ENCODE peak calls at places on chromosomes 2 and 18, in six cellular contexts. T is NB4, S is ovary, X is thyroid gland, V is right lobe of liver, W is IMR-90. E is an unnamed sample.

GRCh38 chr18:36718705-36719328 is 110.0 kb downstream of the TPGS2 start:
- DNase-seq in T (no peak), S (no peak), X (no peak), V (no peak), W (peak; percentile 52), E (peak; percentile 64)

GRCh38 chr2:222733470-222733845 is 62.0 kb downstream of the MOGAT1 start:
- DNase-seq in T (no peak), S (no peak), X (no peak), V (no peak), W (no peak), E (no peak)

GRCh38 chr2:7237476-7237875 is 320.3 kb downstream of the RNF144A start:
- DNase-seq in T (no peak), S (no peak), X (no peak), V (no peak), W (no peak), E (no peak)

GRCh38 chr2:179818546-179818945 is 42.9 kb downstream of the ZNF385B start:
- DNase-seq in T (no peak), S (no peak), X (no peak), V (no peak), W (no peak), E (no peak)

GRCh38 chr2:95500854-95501253 is 16.3 kb upstream of the TRIM43B start:
- DNase-seq in T (no peak), S (no peak), X (no peak), V (no peak), W (no peak), E (no peak)

GRCh38 chr2:1708476-1709334 is 35.6 kb downstream of the PXDN start:
- DNase-seq in T (no peak), S (no peak), X (no peak), V (no peak), W (peak; percentile 27), E (no peak)

GRCh38 chr2:235746257-235746934 is 252.6 kb downstream of the AGAP1 start:
- DNase-seq in T (peak; percentile 78), S (peak; percentile 52), X (peak; percentile 57), V (no peak), W (peak; percentile 90), E (peak; percentile 84)

GRCh38 chr2:221063568-221063967 is 508.5 kb downstream of the EPHA4 start:
- DNase-seq in T (no peak), S (no peak), X (no peak), V (no peak), W (no peak), E (no peak)

GRCh38 chr2:54206596-54206995 is 49.4 kb downstream of the TSPYL6 start:
- DNase-seq in T (peak; percentile 48), S (no peak), X (no peak), V (no peak), W (peak; percentile 46), E (peak; percentile 41)

GRCh38 chr2:72155151-72155550 is 7.5 kb upstream of the CYP26B1 start:
- DNase-seq in T (no peak), S (no peak), X (no peak), V (no peak), W (no peak), E (no peak)

GRCh38 chr18:64474279-64474678 is 325.4 kb upstream of the LINC00305 start:
- DNase-seq in T (no peak), S (no peak), X (no peak), V (no peak), W (no peak), E (no peak)

GRCh38 chr2:200699310-200699709 is 112.4 kb upstream of the BZW1 start:
- DNase-seq in T (no peak), S (no peak), X (no peak), V (no peak), W (no peak), E (no peak)

GRCh38 chr2:111624401-111625156 is 259.4 kb downstream of the ANAPC1 start:
- DNase-seq in T (peak; percentile 87), S (no peak), X (no peak), V (no peak), W (peak; percentile 86), E (peak; percentile 17)

GRCh38 chr2:10473121-10473756 is 25.1 kb upstream of the ODC1 start:
- DNase-seq in T (no peak), S (no peak), X (no peak), V (no peak), W (no peak), E (no peak)

GRCh38 chr2:105399207-105399861 is 483 bp upstream of the FHL2 start:
- DNase-seq in T (no peak), S (no peak), X (no peak), V (no peak), W (no peak), E (no peak)

GRCh38 chr2:9057939-9058761 is 54.7 kb upstream of the MBOAT2 start:
- DNase-seq in T (no peak), S (no peak), X (no peak), V (no peak), W (peak; percentile 89), E (peak; percentile 14)

GRCh38 chr2:109246176-109246575 is 117.2 kb downstream of the SH3RF3 start:
- DNase-seq in T (no peak), S (no peak), X (no peak), V (no peak), W (no peak), E (no peak)

GRCh38 chr2:9008951-9009664 is 5.6 kb upstream of the MBOAT2 start:
- DNase-seq in T (no peak), S (no peak), X (no peak), V (no peak), W (no peak), E (no peak)

GRCh38 chr18:31828613-31829012 is 67.9 kb upstream of the SLC25A52 start:
- DNase-seq in T (no peak), S (no peak), X (no peak), V (no peak), W (no peak), E (no peak)

GRCh38 chr2:8633735-8634313 is 48.0 kb upstream of the ID2 start:
- DNase-seq in T (no peak), S (no peak), X (no peak), V (peak; percentile 73), W (peak; percentile 96), E (no peak)

GRCh38 chr2:173750332-173750731 is 214.8 kb downstream of the SP3 start:
- DNase-seq in T (no peak), S (no peak), X (peak; percentile 51), V (no peak), W (peak; percentile 25), E (no peak)

GRCh38 chr18:21163647-21164625 is 52.3 kb upstream of the ROCK1 start:
- DNase-seq in T (peak; percentile 95), S (no peak), X (no peak), V (no peak), W (peak; percentile 93), E (no peak)

GRCh38 chr2:199596549-199596948 is 138.8 kb upstream of the SATB2 start:
- DNase-seq in T (peak; percentile 58), S (no peak), X (no peak), V (no peak), W (peak; percentile 2), E (peak; percentile 36)

GRCh38 chr18:31498450-31499156 is 626 bp downstream of the DSG2 start:
- DNase-seq in T (peak; percentile 20), S (peak; percentile 25), X (peak; percentile 49), V (peak; percentile 35), W (no peak), E (no peak)

GRCh38 chr18:9792565-9793226 is 84.6 kb downstream of the RAB31 start:
- DNase-seq in T (peak; percentile 59), S (no peak), X (no peak), V (no peak), W (no peak), E (peak; percentile 85)

GRCh38 chr2:165558832-165559231 is 89.3 kb downstream of the CSRNP3 start:
- DNase-seq in T (no peak), S (no peak), X (no peak), V (no peak), W (no peak), E (no peak)

GRCh38 chr2:40363631-40364030 is 88.3 kb downstream of the SLC8A1 start:
- DNase-seq in T (no peak), S (no peak), X (no peak), V (no peak), W (peak; percentile 40), E (no peak)

GRCh38 chr18:778194-779007 is 33.6 kb downstream of the YES1 start:
- DNase-seq in T (no peak), S (no peak), X (no peak), V (no peak), W (peak; percentile 16), E (no peak)

GRCh38 chr2:176239016-176239415 is 30.2 kb upstream of the MTX2 start:
- DNase-seq in T (no peak), S (no peak), X (no peak), V (no peak), W (no peak), E (no peak)
- TF ChIP-seq POLR2A in T (no peak), S (no peak), X (no peak), V (no peak), W (no peak), E (no peak)

GRCh38 chr2:131521961-131522781 is 5.5 kb upstream of the CCDC74A start:
- DNase-seq in T (no peak), S (no peak), X (no peak), V (no peak), W (no peak), E (no peak)
- TF ChIP-seq POLR2A in T (no peak), S (no peak), X (no peak), V (no peak), W (no peak), E (no peak)

DNA sequence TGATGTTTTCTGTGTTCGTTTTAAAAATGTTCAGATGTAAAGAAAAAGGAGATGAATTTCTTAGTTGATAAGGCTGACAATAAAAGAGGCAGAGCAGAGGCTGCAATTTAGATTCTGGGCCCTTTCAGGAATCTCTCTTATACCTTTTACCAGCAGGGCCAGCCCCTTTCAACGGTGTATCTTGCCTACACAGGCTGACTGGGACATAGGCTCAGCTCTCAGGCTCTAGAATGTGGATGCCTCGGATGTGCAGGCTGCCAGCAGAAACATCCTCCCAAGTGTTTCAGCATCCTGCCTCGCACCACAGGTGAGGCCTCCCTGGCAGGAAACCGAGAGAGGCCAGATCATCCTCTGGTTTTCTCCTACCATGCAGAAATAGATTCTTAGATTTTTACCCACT is 3.4 kb downstream of the C2orf80 start:
- DNase-seq in T (no peak), S (no peak), X (no peak), V (no peak), W (no peak), E (no peak)
- TF ChIP-seq POLR2A in T (no peak), S (no peak), X (no peak), V (no peak), W (no peak), E (no peak)

DNA sequence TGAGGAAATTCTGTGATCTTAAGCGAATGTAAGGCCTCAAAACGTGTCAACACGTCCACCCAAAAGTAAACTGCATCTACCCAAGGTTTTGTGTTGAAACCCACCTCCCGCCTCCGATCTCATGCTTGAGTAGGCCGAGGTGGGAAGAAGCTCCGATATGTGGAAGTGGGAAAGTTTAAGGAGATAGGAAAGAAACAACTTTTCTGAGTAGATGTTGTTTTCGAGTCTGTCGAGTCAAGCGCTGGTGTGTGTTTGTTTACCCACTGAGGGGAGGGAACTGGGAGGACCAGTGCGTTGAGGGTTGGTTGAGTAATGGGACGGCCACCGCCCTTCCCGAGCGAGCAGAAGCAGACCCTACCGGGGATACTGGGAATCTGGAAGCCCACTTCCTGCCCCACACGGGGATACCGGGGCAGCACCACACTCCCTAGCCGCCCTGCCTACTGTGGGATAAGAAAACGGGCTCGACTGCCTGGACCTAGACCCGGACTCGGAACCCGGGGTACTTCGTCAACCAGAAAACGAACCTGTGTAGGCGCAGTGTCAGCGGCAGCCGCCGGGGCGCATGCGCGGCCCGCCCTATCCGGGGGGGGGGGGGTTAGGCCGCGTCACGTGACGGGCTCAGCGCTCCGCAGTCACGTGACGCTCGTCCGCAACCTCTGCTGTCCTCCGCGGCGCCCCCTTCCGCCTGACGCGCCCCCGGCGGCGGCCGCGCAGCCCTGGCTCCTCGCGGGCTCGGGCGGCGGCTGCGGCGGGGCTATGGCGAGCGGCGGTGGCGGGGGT is at the start of gene RETREG2:
- DNase-seq in T (peak; percentile 95), S (peak; percentile 91), X (peak; percentile 87), V (peak; percentile 90), W (peak; percentile 89), E (peak; percentile 98)
- TF ChIP-seq POLR2A in T (peak; percentile 84), S (peak; percentile 99), X (peak; percentile 91), V (peak; percentile 97), W (peak; percentile 89), E (peak; percentile 97)